ENCODE peak calls at places on chromosome 6, in six cellular contexts. Q is stomach; M is CD8-positive, alpha-beta T cell; I is testis; L is cardiac muscle cell; R is fibroblast of lung. C is an unnamed sample. For H3K4me1 and H3K9me3, the result is how much of the 10 kb centered on the place peaks cover.

GRCh38 chr6:103838457-103838856 is 1021.3 kb downstream of the HACE1 start:
- DNase-seq in M (no peak), R (no peak), I (no peak), L (no peak), Q (no peak), C (no peak)

GRCh38 chr6:12467706-12468670 is 177.8 kb downstream of the EDN1 start:
- DNase-seq in L (no peak), R (no peak), I (no peak), Q (no peak), M (no peak), C (no peak)

GRCh38 chr6:11144393-11144829 is 32.9 kb upstream of the ERVFRD-1 start:
- DNase-seq in R (peak), L (peak), I (peak), Q (peak), M (peak), C (peak)

GRCh38 chr6:118134257-118134656 is 227.2 kb downstream of the SLC35F1 start:
- DNase-seq in M (no peak), R (peak), Q (no peak), I (no peak), L (no peak), C (no peak)

GRCh38 chr6:31168606-31169005 is 1.9 kb downstream of the POU5F1 start:
- DNase-seq in R (no peak), L (no peak), M (no peak), Q (no peak), I (no peak), C (no peak)

GRCh38 chr6:52207066-52207465 is 20.9 kb downstream of the IL17A start:
- DNase-seq in Q (no peak), I (no peak), M (no peak), R (no peak), L (no peak), C (no peak)

GRCh38 chr6:39227476-39227875 is 1.8 kb downstream of the KCNK5 start:
- DNase-seq in L (no peak), M (no peak), I (no peak), Q (no peak), R (no peak), C (no peak)

GRCh38 chr6:147448775-147449174 is 59.7 kb upstream of the SAMD5 start:
- DNase-seq in Q (no peak), I (no peak), L (no peak), M (no peak), R (no peak), C (peak)

GRCh38 chr6:9848094-9848493 is 566.8 kb downstream of the TFAP2A start:
- DNase-seq in L (no peak), M (no peak), I (no peak), Q (no peak), R (no peak), C (no peak)

GRCh38 chr6:41247882-41248707 is 19.9 kb downstream of the TREML4 start:
- DNase-seq in Q (no peak), M (no peak), I (no peak), L (no peak), R (no peak), C (no peak)

GRCh38 chr6:29925341-29926080 is 16.8 kb upstream of the HLA-A start:
- DNase-seq in Q (no peak), L (no peak), R (peak), M (no peak), I (no peak), C (no peak)

GRCh38 chr6:111748247-111748647 is 125.0 kb downstream of the FYN start:
- DNase-seq in I (no peak), R (no peak), L (no peak), M (no peak), Q (no peak), C (no peak)

GRCh38 chr6:88380083-88380482 is 213.9 kb upstream of the CNR1 start:
- DNase-seq in R (peak), L (no peak), I (no peak), Q (no peak), M (no peak), C (no peak)

GRCh38 chr6:42279144-42279781 is 61.6 kb upstream of the MRPS10 start:
- DNase-seq in Q (no peak), R (peak), M (no peak), L (no peak), I (peak), C (no peak)

GRCh38 chr6:139778688-139779087 is 404.2 kb upstream of the CITED2 start:
- DNase-seq in I (no peak), R (peak), Q (no peak), M (no peak), L (peak), C (peak)

GRCh38 chr6:145863396-145863795 is 48.8 kb upstream of the FBXO30 start:
- DNase-seq in Q (no peak), M (no peak), I (no peak), R (no peak), L (no peak), C (no peak)

GRCh38 chr6:145865595-145865994 is 51.0 kb upstream of the FBXO30 start:
- DNase-seq in M (no peak), I (no peak), Q (no peak), L (no peak), R (no peak), C (no peak)

GRCh38 chr6:145863988-145864616 is 49.5 kb upstream of the FBXO30 start:
- DNase-seq in Q (no peak), M (no peak), R (no peak), I (no peak), L (no peak), C (no peak)

GRCh38 chr6:145866449-145867401 is 52.1 kb upstream of the FBXO30 start:
- DNase-seq in I (no peak), M (no peak), R (no peak), L (no peak), Q (no peak), C (no peak)

DNA sequence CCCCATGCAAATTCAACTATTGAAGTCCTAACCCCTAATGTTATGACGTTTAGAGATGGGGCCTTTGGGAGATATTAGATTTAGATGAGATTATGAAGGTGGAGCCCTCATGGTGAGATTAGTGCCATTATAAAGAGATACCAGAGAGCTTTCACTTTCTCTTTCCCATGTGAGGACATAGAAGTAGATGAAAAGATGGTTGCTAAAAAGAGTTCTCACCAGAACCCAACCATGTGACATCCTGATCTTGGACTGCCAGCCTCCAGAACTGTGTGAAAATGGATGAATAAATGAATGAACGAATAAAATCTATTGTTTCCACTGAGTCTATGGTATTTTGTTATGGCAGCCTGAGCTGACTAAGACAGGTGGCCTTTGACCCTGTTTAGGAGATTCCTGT is 50.6 kb upstream of the FBXO30 start:
- DNase-seq in M (no peak), R (peak), Q (no peak), L (no peak), I (no peak), C (no peak)
- H3K4me1 ChIP-seq in M (under half), R (under half), Q (under half), L (under half), I (under half), C (under half)

GRCh38 chr6:101935732-101936131 is 542.2 kb downstream of the GRIK2 start:
- DNase-seq in M (no peak), Q (no peak), I (no peak), R (peak), L (no peak), C (no peak)
- H3K4me3 ChIP-seq in M (no peak), Q (no peak), I (no peak), R (no peak), L (no peak), C (no peak)

DNA sequence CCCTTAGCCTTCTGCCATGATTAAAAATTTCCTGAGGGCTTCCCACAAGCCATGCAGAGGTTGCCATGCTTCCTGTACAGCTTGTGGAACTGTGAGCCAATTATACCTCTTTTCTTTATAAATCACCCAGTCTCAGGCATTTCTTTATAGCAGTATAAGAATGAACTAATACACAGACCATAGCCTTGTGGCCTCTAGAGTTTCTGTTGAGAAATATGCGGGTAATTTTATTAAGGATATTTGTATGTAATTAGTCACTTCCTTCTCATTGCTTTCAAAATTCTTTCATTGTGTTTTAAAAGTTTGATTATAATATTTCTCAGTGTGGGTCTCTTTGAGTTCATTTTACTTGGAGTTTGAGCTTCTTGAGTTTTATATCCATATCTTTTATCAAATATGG is 484.9 kb downstream of the COL12A1 start:
- DNase-seq in R (no peak), M (no peak), L (no peak), Q (no peak), I (no peak), C (no peak)
- H3K9me3 ChIP-seq in R (under half), M (under half), L (under half), Q (under half), I (under half), C (under half)

GRCh38 chr6:136774228-136775041 is 17.8 kb downstream of the MAP3K5 start:
- DNase-seq in M (no peak), Q (no peak), I (no peak), R (peak), L (no peak), C (peak)

GRCh38 chr6:136772685-136773472 is 19.4 kb downstream of the MAP3K5 start:
- DNase-seq in R (no peak), Q (no peak), L (no peak), I (no peak), M (no peak), C (peak)

GRCh38 chr6:136773473-136773796 is 18.8 kb downstream of the MAP3K5 start:
- DNase-seq in R (no peak), M (no peak), Q (no peak), I (no peak), L (no peak), C (no peak)

GRCh38 chr6:136769759-136770158 is 22.5 kb downstream of the MAP3K5 start:
- DNase-seq in L (no peak), I (no peak), R (no peak), M (no peak), Q (no peak), C (no peak)

GRCh38 chr6:136771306-136771705 is 21.0 kb downstream of the MAP3K5 start:
- DNase-seq in Q (no peak), L (no peak), M (no peak), I (no peak), R (no peak), C (no peak)
- H3K4me1 ChIP-seq in Q (half or more), L (under half), M (under half), I (under half), R (under half), C (under half)

DNA sequence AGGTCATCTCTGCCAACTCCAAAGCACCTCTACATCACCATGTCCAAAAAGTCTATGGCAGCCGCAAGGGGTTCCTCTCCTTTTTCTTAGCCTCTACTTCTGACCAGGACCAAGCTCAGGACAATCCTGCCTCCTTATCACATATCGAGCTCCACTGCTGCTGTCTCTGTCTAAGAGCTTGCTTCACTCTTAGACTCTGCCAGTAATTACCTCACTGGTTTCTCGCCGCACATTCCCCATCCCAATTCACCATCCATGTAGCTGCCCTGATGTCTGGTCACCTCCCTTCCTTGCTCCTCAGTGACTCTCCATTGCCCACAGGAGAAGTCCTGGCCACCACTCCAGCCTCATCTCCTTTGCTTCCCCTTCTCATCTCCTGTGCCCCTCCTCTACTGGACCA is 24.1 kb upstream of the PI16 start:
- DNase-seq in Q (no peak), I (no peak), R (no peak), M (no peak), L (no peak), C (no peak)
- H3K4me3 ChIP-seq in Q (no peak), I (no peak), R (no peak), M (no peak), L (no peak), C (no peak)

GRCh38 chr6:169224716-169225115 is 28.9 kb downstream of the THBS2 start:
- DNase-seq in R (no peak), L (no peak), I (no peak), M (no peak), Q (no peak), C (no peak)
- H3K9me3 ChIP-seq in R (under half), L (under half), I (under half), M (under half), Q (under half), C (under half)

GRCh38 chr6:150238294-150238693 is 95.5 kb downstream of the PPP1R14C start:
- DNase-seq in I (peak), L (no peak), M (no peak), R (no peak), Q (no peak), C (no peak)

GRCh38 chr6:150235218-150235617 is 92.4 kb downstream of the PPP1R14C start:
- DNase-seq in L (no peak), Q (no peak), I (no peak), R (no peak), M (no peak), C (no peak)

GRCh38 chr6:150237626-150238025 is 94.8 kb downstream of the PPP1R14C start:
- DNase-seq in I (no peak), Q (no peak), R (no peak), L (no peak), M (no peak), C (no peak)

GRCh38 chr6:150236544-150236943 is 93.7 kb downstream of the PPP1R14C start:
- DNase-seq in L (no peak), I (no peak), R (no peak), Q (no peak), M (no peak), C (no peak)

DNA sequence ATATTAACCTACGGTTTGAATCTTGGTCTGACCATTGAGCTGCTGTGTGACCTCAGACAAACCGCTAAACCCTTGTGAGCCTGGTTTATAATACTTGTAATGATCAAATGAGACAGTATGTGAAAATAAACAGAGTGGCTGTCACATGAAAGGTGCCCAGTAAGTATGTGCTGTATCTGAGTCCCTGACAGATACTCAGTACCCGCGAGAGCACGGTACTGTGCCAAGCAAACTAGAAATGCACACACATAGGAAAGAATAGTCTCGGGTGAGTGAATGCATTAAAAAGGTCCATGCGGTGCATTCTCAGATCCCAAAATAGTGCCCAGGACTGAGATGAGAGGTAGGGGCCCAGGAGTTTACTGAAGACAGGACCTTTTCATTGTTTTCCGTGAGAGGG is 93.3 kb downstream of the PPP1R14C start:
- DNase-seq in R (no peak), Q (no peak), M (no peak), L (no peak), I (no peak), C (no peak)
- H3K4me1 ChIP-seq in R (under half), Q (under half), M (under half), L (under half), I (under half), C (under half)